ENCODE peak calls at places on chromosomes 7 and 10, in nine cellular contexts. V is aorta; A is heart left ventricle; R is upper lobe of right lung; W is substantia nigra; E is esophagus squamous epithelium; B is A549; D is brain microvascular endothelial cell; L is naive thymus-derived CD4-positive, alpha-beta T cell. Y is an unnamed sample.

GRCh38 chr7:127935847-127936376 is 95.3 kb downstream of the LRRC4 start:
- DNase-seq in V (no peak), A (no peak), R (no peak), W (no peak), E (no peak), B (no peak), D (no peak), L (no peak), Y (no peak)

GRCh38 chr7:43568529-43568928 is 14.4 kb upstream of the STK17A start:
- DNase-seq in V (no peak), A (no peak), R (no peak), W (no peak), E (no peak), B (no peak), D (peak), L (no peak), Y (no peak)

GRCh38 chr10:13827418-13827817 is 240.7 kb downstream of the PRPF18 start:
- DNase-seq in V (no peak), A (no peak), R (no peak), W (no peak), E (no peak), B (no peak), D (no peak), L (no peak), Y (no peak)

GRCh38 chr7:135678612-135679575 is 16.6 kb downstream of the STMP1 start:
- DNase-seq in V (peak), A (no peak), R (peak), W (no peak), E (no peak), B (no peak), D (no peak), L (no peak), Y (no peak)

GRCh38 chr7:51011710-51012350 is 229.1 kb upstream of the GRB10 start:
- DNase-seq in V (no peak), A (no peak), R (peak), W (no peak), E (no peak), B (no peak), D (no peak), L (no peak), Y (no peak)

GRCh38 chr7:115297651-115298050 is 375.8 kb downstream of the MDFIC start:
- DNase-seq in V (peak), A (no peak), R (no peak), W (no peak), E (no peak), B (peak), D (peak), L (no peak), Y (no peak)

GRCh38 chr7:1105189-1105588 is 17.3 kb downstream of the GPER1 start:
- DNase-seq in V (no peak), A (no peak), R (no peak), W (no peak), E (no peak), B (no peak), D (no peak), L (no peak), Y (no peak)

GRCh38 chr10:60353519-60354258 is 36.0 kb downstream of the ANK3 start:
- DNase-seq in V (no peak), A (peak), R (no peak), W (peak), E (no peak), B (no peak), D (peak), L (no peak), Y (peak)

GRCh38 chr7:6654113-6654841 is 17.2 kb downstream of the ZNF316 start:
- DNase-seq in V (peak), A (no peak), R (peak), W (no peak), E (no peak), B (no peak), D (no peak), L (no peak), Y (no peak)

GRCh38 chr7:84688671-84689070 is 494.1 kb upstream of the SEMA3A start:
- DNase-seq in V (no peak), A (no peak), R (no peak), W (no peak), E (no peak), B (no peak), D (peak), L (no peak), Y (no peak)

GRCh38 chr7:92794846-92795245 is 41.5 kb downstream of the CDK6 start:
- DNase-seq in V (no peak), A (no peak), R (no peak), W (no peak), E (no peak), B (no peak), D (no peak), L (no peak), Y (no peak)

GRCh38 chr7:26078437-26079362 is 73.3 kb upstream of the NFE2L3 start:
- DNase-seq in V (peak), A (peak), R (peak), W (peak), E (peak), B (peak), D (peak), L (peak), Y (peak)

GRCh38 chr7:81138850-81139249 is 220.0 kb upstream of the SEMA3C start:
- DNase-seq in V (no peak), A (no peak), R (no peak), W (no peak), E (no peak), B (no peak), D (no peak), L (no peak), Y (no peak)

GRCh38 chr7:28015169-28015568 is 165.4 kb downstream of the JAZF1 start:
- DNase-seq in V (no peak), A (no peak), R (no peak), W (no peak), E (no peak), B (no peak), D (no peak), L (no peak), Y (no peak)

GRCh38 chr7:139560678-139561077 is 37.2 kb downstream of the CLEC2L start:
- DNase-seq in V (peak), A (no peak), R (peak), W (no peak), E (no peak), B (no peak), D (no peak), L (no peak), Y (no peak)

GRCh38 chr10:16809074-16809718 is 8.0 kb downstream of the RSU1 start:
- DNase-seq in V (no peak), A (peak), R (no peak), W (peak), E (no peak), B (no peak), D (peak), L (no peak), Y (no peak)

GRCh38 chr10:317926-318325 is 182.7 kb downstream of the ZMYND11 start:
- DNase-seq in V (no peak), A (no peak), R (no peak), W (no peak), E (no peak), B (no peak), D (no peak), L (no peak), Y (no peak)

GRCh38 chr7:27767374-27767773 is 27.4 kb downstream of the TAX1BP1 start:
- DNase-seq in V (no peak), A (no peak), R (no peak), W (no peak), E (no peak), B (no peak), D (peak), L (no peak), Y (no peak)

DNA sequence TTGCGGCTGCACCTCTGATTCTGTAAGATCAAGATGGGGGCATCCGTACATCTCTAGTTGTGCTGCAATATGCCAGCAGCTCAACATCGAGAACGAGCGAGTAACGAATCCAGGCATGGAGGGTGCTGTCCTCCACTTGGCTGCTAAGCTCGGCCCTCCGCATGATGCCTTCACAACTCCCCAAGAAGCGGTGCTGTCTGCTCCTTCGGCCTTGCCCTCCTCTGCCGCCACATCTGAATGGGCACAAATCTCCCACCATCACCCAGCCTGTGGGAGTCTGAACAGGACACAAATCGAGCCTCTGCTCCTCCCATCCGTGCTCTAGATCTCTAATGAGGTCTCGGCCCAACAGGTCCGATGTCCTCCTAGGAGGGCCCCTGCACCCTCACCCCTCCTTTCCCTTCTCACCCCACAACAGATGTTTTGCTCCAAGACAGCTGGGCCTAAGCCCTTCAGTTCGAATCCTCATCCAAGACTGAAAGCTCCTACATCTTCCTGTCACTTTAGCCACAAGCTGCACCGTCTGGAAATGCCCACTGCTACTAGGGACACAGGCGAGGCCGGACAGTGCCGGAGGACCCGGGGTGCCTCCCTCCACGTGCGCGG is 86.7 kb downstream of the ZNF33B start:
- DNase-seq in V (no peak), A (no peak), R (no peak), W (no peak), E (no peak), B (no peak), D (peak), L (no peak), Y (no peak)
- H3K27ac ChIP-seq in V (no peak), A (peak), R (no peak), W (peak), E (no peak), B (peak), D (no peak), L (peak), Y (no peak)

DNA sequence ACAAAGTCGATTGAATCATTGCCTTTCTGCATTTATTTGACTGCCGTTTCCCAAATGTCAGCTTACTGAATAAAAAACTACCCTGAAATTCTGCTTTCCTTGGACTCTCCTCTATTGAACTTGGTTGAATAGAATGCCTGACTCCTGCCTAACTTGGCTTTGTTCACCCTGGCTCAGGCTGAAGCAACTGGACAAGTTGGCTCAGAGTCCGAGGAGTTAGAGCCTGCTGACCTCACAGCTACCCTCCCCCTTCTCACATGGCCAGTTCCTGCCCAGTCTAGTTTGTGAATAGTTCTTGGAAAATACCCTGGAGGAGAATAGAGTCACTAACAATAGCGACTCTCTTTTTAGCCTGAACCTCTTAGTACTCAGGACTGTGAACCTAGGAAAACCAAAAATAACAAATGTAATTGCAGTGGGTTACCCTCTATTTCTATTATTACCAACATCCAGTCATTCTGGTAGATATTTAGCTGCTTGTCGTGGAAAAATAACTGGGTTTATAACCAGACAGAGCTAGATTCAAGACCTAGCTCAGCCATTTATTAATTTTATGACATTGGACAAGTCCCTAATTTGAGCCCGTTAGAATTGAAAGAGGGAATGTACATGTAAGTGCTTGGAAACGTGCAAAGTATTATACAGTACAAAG is 17.3 kb upstream of the NRBF2 start:
- DNase-seq in V (peak), A (peak), R (peak), W (peak), E (no peak), B (no peak), D (peak), L (no peak), Y (no peak)
- H3K27ac ChIP-seq in V (peak), A (peak), R (peak), W (no peak), E (peak), B (peak), D (peak), L (no peak), Y (peak)

DNA sequence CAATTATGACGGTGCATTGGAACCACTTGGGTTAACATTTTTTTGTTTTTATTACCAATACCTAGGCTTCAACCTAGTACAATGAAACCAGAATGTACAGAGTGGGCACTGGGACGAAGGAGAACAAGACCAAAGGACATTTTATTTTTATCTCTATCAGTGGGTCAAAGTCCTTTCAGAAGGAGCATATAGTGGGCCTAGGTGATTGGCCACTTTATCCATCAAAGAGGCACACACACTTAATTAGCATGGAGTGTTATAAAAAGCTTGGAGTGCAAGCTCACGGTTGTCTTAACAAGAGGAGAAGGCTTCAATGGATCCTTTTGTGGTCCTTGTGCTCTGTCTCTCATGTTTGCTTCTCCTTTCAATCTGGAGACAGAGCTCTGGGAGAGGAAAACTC is at the start of gene CYP2C19:
- DNase-seq in V (no peak), A (no peak), R (no peak), W (no peak), E (no peak), B (no peak), D (no peak), L (no peak), Y (no peak)
- H3K27ac ChIP-seq in V (no peak), A (no peak), R (no peak), W (no peak), E (no peak), B (no peak), D (no peak), L (no peak), Y (no peak)

DNA sequence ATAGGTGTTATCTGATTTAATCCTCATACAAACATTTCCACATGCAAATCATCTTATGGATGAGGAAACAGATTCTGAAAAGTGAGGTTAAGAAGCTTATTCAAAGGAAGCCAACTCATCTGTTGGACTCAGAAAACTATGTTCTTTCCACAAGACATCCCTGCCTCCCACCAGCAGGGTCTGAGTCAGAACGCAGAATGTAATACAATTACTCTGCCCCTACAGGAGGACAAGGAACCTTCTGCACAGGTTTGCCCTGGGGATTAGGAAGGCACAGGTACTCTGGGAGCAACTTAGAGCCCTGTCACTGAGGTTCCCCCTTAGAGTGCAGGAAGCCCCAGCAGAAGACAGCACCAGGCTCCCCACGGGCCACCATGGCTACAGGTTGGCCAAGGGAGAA is 255.7 kb downstream of the TNS3 start:
- DNase-seq in V (peak), A (no peak), R (no peak), W (no peak), E (no peak), B (no peak), D (peak), L (no peak), Y (no peak)
- H3K27ac ChIP-seq in V (no peak), A (peak), R (no peak), W (no peak), E (no peak), B (no peak), D (peak), L (no peak), Y (no peak)

GRCh38 chr10:117143424-117143823 is 5.4 kb upstream of the VAX1 start:
- DNase-seq in V (no peak), A (no peak), R (no peak), W (no peak), E (no peak), B (no peak), D (no peak), L (no peak), Y (no peak)

GRCh38 chr10:117148284-117148683 is 10.2 kb upstream of the VAX1 start:
- DNase-seq in V (no peak), A (no peak), R (no peak), W (no peak), E (no peak), B (no peak), D (no peak), L (no peak), Y (no peak)

GRCh38 chr10:117140525-117140902 is 2.4 kb upstream of the VAX1 start:
- DNase-seq in V (no peak), A (no peak), R (no peak), W (no peak), E (no peak), B (no peak), D (no peak), L (no peak), Y (no peak)

GRCh38 chr10:117139581-117140524 is 1.8 kb upstream of the VAX1 start:
- DNase-seq in V (no peak), A (no peak), R (no peak), W (no peak), E (no peak), B (no peak), D (no peak), L (no peak), Y (no peak)

GRCh38 chr10:117145019-117145418 is 6.9 kb upstream of the VAX1 start:
- DNase-seq in V (no peak), A (no peak), R (no peak), W (no peak), E (no peak), B (no peak), D (no peak), L (no peak), Y (no peak)
- H3K27ac ChIP-seq in V (no peak), A (no peak), R (no peak), W (no peak), E (no peak), B (no peak), D (no peak), L (no peak), Y (no peak)

DNA sequence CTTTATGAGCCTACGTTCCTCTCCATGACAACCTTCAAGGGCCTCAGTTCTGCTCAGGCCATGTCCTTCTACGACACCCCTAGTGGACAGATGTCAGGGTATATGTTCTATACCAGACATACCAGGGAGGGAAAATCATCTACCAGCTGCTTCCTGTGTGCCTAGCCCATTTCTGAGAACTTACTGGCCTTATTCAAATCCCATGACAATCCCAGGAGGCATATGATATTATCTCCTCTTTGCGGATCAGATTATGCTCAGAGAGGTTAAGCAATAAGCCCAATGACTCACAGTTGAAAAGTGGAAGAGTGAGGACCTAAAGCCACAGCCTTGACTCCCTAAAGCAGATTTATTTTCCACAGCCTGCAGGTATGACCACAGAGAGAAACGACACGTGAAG is 139.3 kb downstream of the GLI3 start:
- DNase-seq in V (no peak), A (no peak), R (no peak), W (no peak), E (no peak), B (no peak), D (peak), L (no peak), Y (no peak)
- H3K27ac ChIP-seq in V (no peak), A (peak), R (peak), W (no peak), E (no peak), B (no peak), D (peak), L (no peak), Y (no peak)

GRCh38 chr10:58672855-58673254 is 160.2 kb downstream of the BICC1 start:
- DNase-seq in V (no peak), A (no peak), R (no peak), W (no peak), E (no peak), B (no peak), D (no peak), L (no peak), Y (no peak)

GRCh38 chr10:58665361-58665760 is 152.7 kb downstream of the BICC1 start:
- DNase-seq in V (no peak), A (no peak), R (no peak), W (no peak), E (no peak), B (no peak), D (no peak), L (no peak), Y (no peak)

GRCh38 chr10:58666024-58666423 is 153.4 kb downstream of the BICC1 start:
- DNase-seq in V (no peak), A (no peak), R (no peak), W (no peak), E (no peak), B (no peak), D (peak), L (no peak), Y (no peak)

GRCh38 chr10:58662314-58662713 is 149.6 kb downstream of the BICC1 start:
- DNase-seq in V (no peak), A (no peak), R (no peak), W (no peak), E (no peak), B (peak), D (peak), L (no peak), Y (no peak)

GRCh38 chr10:58667658-58668310 is 155.1 kb downstream of the BICC1 start:
- DNase-seq in V (no peak), A (no peak), R (no peak), W (no peak), E (no peak), B (no peak), D (no peak), L (no peak), Y (no peak)
- H3K27ac ChIP-seq in V (no peak), A (peak), R (no peak), W (no peak), E (no peak), B (peak), D (no peak), L (no peak), Y (no peak)

GRCh38 chr7:157507987-157508386 is 171.2 kb downstream of the DNAJB6 start:
- DNase-seq in V (no peak), A (no peak), R (no peak), W (no peak), E (no peak), B (no peak), D (no peak), L (no peak), Y (no peak)
- H3K27ac ChIP-seq in V (no peak), A (no peak), R (no peak), W (no peak), E (no peak), B (no peak), D (no peak), L (no peak), Y (no peak)